ENCODE peak calls at places on chromosomes 6 and 20, in five cellular contexts. P, T, Q, W and E are unnamed samples.

GRCh38 chr6:147837540-147837939 is 329.1 kb downstream of the SAMD5 start:
- DNase-seq in Q (no peak), P (no peak), W (no peak), T (no peak), E (no peak)

GRCh38 chr6:28220164-28221133 is 4.6 kb upstream of the ZSCAN9 start:
- DNase-seq in T (no peak), Q (no peak), W (no peak), P (no peak), E (peak)

GRCh38 chr6:95203153-95203754 is 374.1 kb upstream of the MANEA start:
- DNase-seq in T (peak), Q (peak), P (no peak), W (no peak), E (peak)

GRCh38 chr20:16387661-16388060 is 185.6 kb downstream of the KIF16B start:
- DNase-seq in Q (no peak), P (no peak), T (no peak), W (no peak), E (peak)

GRCh38 chr20:40578961-40579360 is 110.1 kb downstream of the MAFB start:
- DNase-seq in Q (no peak), T (no peak), P (no peak), W (no peak), E (no peak)

GRCh38 chr6:84457276-84457675 is 229.8 kb upstream of the CEP162 start:
- DNase-seq in Q (no peak), T (no peak), P (no peak), W (no peak), E (no peak)

GRCh38 chr6:87799651-87800050 is 97.6 kb upstream of the AKIRIN2 start:
- DNase-seq in T (no peak), Q (no peak), W (no peak), P (no peak), E (no peak)

GRCh38 chr6:25155221-25155620 is 124.0 kb upstream of the CARMIL1 start:
- DNase-seq in Q (no peak), P (no peak), T (no peak), W (no peak), E (peak)

GRCh38 chr6:168999392-168999791 is 254.3 kb downstream of the THBS2 start:
- DNase-seq in W (no peak), Q (no peak), P (no peak), T (no peak), E (peak)

GRCh38 chr20:24303393-24303792 is 166.0 kb upstream of the SYNDIG1 start:
- DNase-seq in P (no peak), Q (no peak), W (no peak), T (no peak), E (peak)

GRCh38 chr6:87308970-87309369 is 13.4 kb upstream of the SMIM8 start:
- DNase-seq in W (no peak), P (no peak), Q (no peak), T (no peak), E (no peak)

GRCh38 chr6:11218827-11219826 is 13.3 kb downstream of the NEDD9 start:
- DNase-seq in T (no peak), Q (peak), W (no peak), P (peak), E (no peak)

GRCh38 chr6:144286503-144287393 is 1.6 kb downstream of the UTRN start:
- DNase-seq in W (no peak), Q (peak), T (no peak), P (peak), E (peak)

GRCh38 chr6:7471171-7471570 is 70.3 kb upstream of the DSP start:
- DNase-seq in T (no peak), Q (no peak), W (no peak), P (no peak), E (peak)

GRCh38 chr20:53833333-53834043 is 236.9 kb downstream of the BCAS1 start:
- DNase-seq in W (no peak), T (no peak), Q (no peak), P (no peak), E (peak)

GRCh38 chr20:49510562-49511117 is 28.2 kb upstream of the KCNB1 start:
- DNase-seq in W (no peak), P (no peak), Q (no peak), T (no peak), E (peak)

GRCh38 chr6:9576521-9576920 is 838.4 kb downstream of the TFAP2A start:
- DNase-seq in P (no peak), T (no peak), W (no peak), Q (no peak), E (no peak)

GRCh38 chr20:50399917-50400704 is 110.1 kb upstream of the PTPN1 start:
- DNase-seq in P (no peak), T (no peak), W (no peak), Q (peak), E (peak)

GRCh38 chr6:123415844-123416468 is 220.8 kb downstream of the TRDN start:
- DNase-seq in T (peak), Q (peak), W (no peak), P (peak), E (peak)

GRCh38 chr6:11258260-11259237 is 26.1 kb upstream of the NEDD9 start:
- DNase-seq in W (no peak), P (no peak), Q (no peak), T (no peak), E (peak)

GRCh38 chr20:53028337-53029007 is 56.3 kb downstream of the TSHZ2 start:
- DNase-seq in T (no peak), P (no peak), Q (no peak), W (no peak), E (no peak)

GRCh38 chr6:104537185-104537584 is 322.5 kb downstream of the HACE1 start:
- DNase-seq in P (no peak), T (no peak), Q (no peak), W (no peak), E (no peak)

GRCh38 chr6:78770766-78771165 is 96.6 kb upstream of the IRAK1BP1 start:
- DNase-seq in P (no peak), W (no peak), Q (no peak), T (no peak), E (peak)

GRCh38 chr20:13494019-13494418 is 144.7 kb downstream of the TASP1 start:
- DNase-seq in P (no peak), Q (no peak), T (no peak), W (no peak), E (peak)

GRCh38 chr6:72950114-72950860 is 275.0 kb downstream of the KHDC1L start:
- DNase-seq in P (peak), Q (peak), T (peak), W (no peak), E (no peak)

GRCh38 chr6:44253307-44254101 is 3.8 kb downstream of the SLC35B2 start:
- DNase-seq in W (no peak), P (no peak), Q (peak), T (no peak), E (peak)

GRCh38 chr20:38165089-38165965 is at the start of gene TGM2:
- DNase-seq in W (peak), T (no peak), Q (peak), P (peak), E (peak)

GRCh38 chr20:2507875-2508630 is 662 bp downstream of the ZNF343 start:
- DNase-seq in Q (peak), P (peak), W (no peak), T (no peak), E (peak)

GRCh38 chr6:68740828-68741500 is 105.9 kb downstream of the ADGRB3 start:
- DNase-seq in T (no peak), Q (no peak), P (no peak), W (no peak), E (peak)

GRCh38 chr6:1798965-1799325 is 189.2 kb downstream of the FOXC1 start:
- DNase-seq in W (no peak), P (no peak), T (no peak), Q (no peak), E (no peak)
- H3K4me3 ChIP-seq in W (no peak), P (no peak), T (no peak), Q (no peak), E (no peak)

DNA sequence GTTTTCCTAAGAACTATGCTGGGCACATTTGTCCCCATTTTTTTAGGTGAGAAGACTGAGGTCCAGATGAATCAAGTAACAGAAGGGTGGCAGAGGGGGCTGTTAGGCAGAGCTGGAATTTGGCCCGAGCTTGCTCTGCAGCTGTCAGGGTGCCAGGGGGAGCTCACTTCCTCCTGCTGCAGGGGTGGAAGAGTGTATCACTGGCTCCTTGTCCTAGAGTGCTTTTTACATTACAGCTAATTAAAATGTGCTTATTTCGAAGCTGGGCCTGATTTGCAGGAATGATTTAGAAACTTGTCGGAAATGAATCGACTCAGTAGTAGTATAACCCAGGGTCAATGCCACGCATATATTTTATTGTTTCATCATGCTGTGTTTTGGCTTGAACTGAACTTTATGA is 11.1 kb downstream of the TOX2 start:
- DNase-seq in P (no peak), Q (no peak), T (no peak), W (no peak), E (peak)
- TF ChIP-seq MAX in P (no peak), Q (no peak), T (no peak), W (no peak), E (peak)

DNA sequence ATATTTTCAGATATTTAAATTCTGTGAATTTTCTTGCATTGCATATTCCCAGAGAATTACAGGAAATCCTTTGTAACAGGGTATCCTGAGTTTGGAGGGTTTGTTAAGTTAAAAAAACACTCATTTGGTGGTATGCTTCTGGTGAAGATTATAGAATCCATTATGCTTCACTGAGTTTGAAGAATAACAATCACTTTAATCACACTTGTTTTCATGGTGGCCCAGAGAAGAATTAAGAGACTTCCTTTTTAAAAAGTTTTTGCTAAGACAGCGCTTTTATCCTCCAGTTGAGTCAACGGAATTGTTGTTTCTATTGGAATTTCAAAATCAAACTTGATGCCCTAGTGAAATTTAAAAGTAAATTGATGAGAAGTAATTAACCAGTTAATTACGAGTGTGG is 17.4 kb downstream of the PLEKHG1 start:
- DNase-seq in W (no peak), P (no peak), T (no peak), Q (no peak), E (no peak)
- H3K4me3 ChIP-seq in W (no peak), P (no peak), T (no peak), Q (no peak), E (no peak)

DNA sequence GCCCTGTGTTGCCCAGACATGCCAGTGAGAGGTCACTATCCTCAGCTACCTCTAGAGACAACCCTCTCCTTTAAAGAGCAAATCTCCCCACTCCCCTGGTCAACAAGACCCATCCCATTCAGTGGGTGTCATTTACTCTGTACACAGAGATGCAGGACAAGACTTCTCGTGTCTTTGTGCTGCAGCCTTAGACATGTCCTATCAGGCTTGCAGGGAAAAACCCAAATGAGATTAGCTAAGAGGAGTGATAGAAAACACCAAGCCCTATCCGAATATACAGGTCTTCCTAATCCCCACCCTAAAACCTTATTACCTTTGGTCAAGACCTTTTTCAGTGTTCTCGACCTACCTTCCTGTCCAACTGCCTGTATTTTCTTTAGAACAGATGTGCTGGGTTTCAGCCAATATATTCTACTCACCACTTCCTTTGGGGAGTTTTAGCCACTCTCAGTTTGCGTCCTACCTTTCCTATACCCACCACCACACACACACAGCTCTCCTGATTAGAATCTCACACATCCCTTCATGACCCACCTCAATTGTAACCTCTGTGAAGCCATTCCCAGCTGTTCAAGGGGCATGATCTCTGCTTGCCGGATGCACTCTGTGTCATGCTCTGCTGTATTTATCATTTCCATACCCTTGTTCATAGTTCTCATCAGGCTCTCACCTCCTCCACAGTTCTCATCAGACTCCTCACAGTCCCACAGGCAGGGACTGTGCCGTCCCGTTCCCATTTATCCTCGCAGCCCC is 39.7 kb downstream of the TRAM2 start:
- DNase-seq in P (no peak), Q (no peak), W (peak), T (no peak), E (no peak)
- TF ChIP-seq MAX in P (no peak), Q (no peak), W (no peak), T (no peak), E (no peak)